ENCODE peak calls at places on chromosome 15, in six cellular contexts. One of them, this sample, is unnamed.
A peak's percentile ranks its signal among the peaks of the same experiment; 100 is the strongest.

GRCh38 chr15:51861557-51862350 is 32.3 kb downstream of the TMOD3 start:
- DNase-seq in IMR-90: no peak
- DNase-seq in body of pancreas: no peak
- DNase-seq in left lung: no peak
- DNase-seq in heart right ventricle: no peak
- DNase-seq in MM.1S: no peak
- DNase-seq in this sample: no peak

GRCh38 chr15:89847101-89847500 is 32.4 kb upstream of the ANPEP start:
- DNase-seq in IMR-90: no peak
- DNase-seq in body of pancreas: no peak
- DNase-seq in left lung: no peak
- DNase-seq in heart right ventricle: no peak
- DNase-seq in MM.1S: no peak
- DNase-seq in this sample: no peak

GRCh38 chr15:52731004-52731403 is 51.8 kb upstream of the ATOSA start:
- DNase-seq in IMR-90: no peak
- DNase-seq in body of pancreas: no peak
- DNase-seq in left lung: no peak
- DNase-seq in heart right ventricle: no peak
- DNase-seq in MM.1S: no peak
- DNase-seq in this sample: no peak

GRCh38 chr15:39056357-39056756 is 491.7 kb upstream of the RASGRP1 start:
- DNase-seq in IMR-90: no peak
- DNase-seq in body of pancreas: no peak
- DNase-seq in left lung: no peak
- DNase-seq in heart right ventricle: no peak
- DNase-seq in MM.1S: no peak
- DNase-seq in this sample: no peak

GRCh38 chr15:68561901-68562300 is 16.9 kb upstream of the CORO2B start:
- DNase-seq in IMR-90: no peak
- DNase-seq in body of pancreas: no peak
- DNase-seq in left lung: no peak
- DNase-seq in heart right ventricle: no peak
- DNase-seq in MM.1S: no peak
- DNase-seq in this sample: no peak

GRCh38 chr15:92808611-92809063 is 91.5 kb upstream of the CHD2 start:
- DNase-seq in IMR-90: peak; percentile 43
- DNase-seq in body of pancreas: peak; percentile 66
- DNase-seq in left lung: peak; percentile 87
- DNase-seq in heart right ventricle: peak; percentile 44
- DNase-seq in MM.1S: no peak
- DNase-seq in this sample: no peak

GRCh38 chr15:83709246-83709645 is 55.3 kb downstream of the ADAMTSL3 start:
- DNase-seq in IMR-90: peak; percentile 38
- DNase-seq in body of pancreas: no peak
- DNase-seq in left lung: no peak
- DNase-seq in heart right ventricle: no peak
- DNase-seq in MM.1S: no peak
- DNase-seq in this sample: no peak

GRCh38 chr15:92582206-92582605 is 73.4 kb downstream of the FAM174B start:
- DNase-seq in IMR-90: no peak
- DNase-seq in body of pancreas: no peak
- DNase-seq in left lung: no peak
- DNase-seq in heart right ventricle: no peak
- DNase-seq in MM.1S: no peak
- DNase-seq in this sample: no peak

GRCh38 chr15:50884583-50884982 is 23.9 kb upstream of the AP4E1 start:
- DNase-seq in IMR-90: peak; percentile 61
- DNase-seq in body of pancreas: no peak
- DNase-seq in left lung: no peak
- DNase-seq in heart right ventricle: no peak
- DNase-seq in MM.1S: no peak
- DNase-seq in this sample: no peak

GRCh38 chr15:31472636-31473383 is 146.2 kb downstream of the KLF13 start:
- DNase-seq in IMR-90: peak; percentile 64
- DNase-seq in body of pancreas: no peak
- DNase-seq in left lung: no peak
- DNase-seq in heart right ventricle: peak; percentile 36
- DNase-seq in MM.1S: peak; percentile 91
- DNase-seq in this sample: peak; percentile 81

GRCh38 chr15:88878720-88879184 is 16.6 kb downstream of the HAPLN3 start:
- DNase-seq in IMR-90: peak; percentile 35
- DNase-seq in body of pancreas: peak; percentile 71
- DNase-seq in left lung: peak; percentile 79
- DNase-seq in heart right ventricle: no peak
- DNase-seq in MM.1S: peak; percentile 67
- DNase-seq in this sample: no peak

GRCh38 chr15:36256258-36256825 is 323.1 kb upstream of the CDIN1 start:
- DNase-seq in IMR-90: no peak
- DNase-seq in body of pancreas: no peak
- DNase-seq in left lung: no peak
- DNase-seq in heart right ventricle: no peak
- DNase-seq in MM.1S: no peak
- DNase-seq in this sample: no peak

GRCh38 chr15:88513195-88513594 is 33.3 kb downstream of the DET1 start:
- DNase-seq in IMR-90: peak; percentile 64
- DNase-seq in body of pancreas: no peak
- DNase-seq in left lung: no peak
- DNase-seq in heart right ventricle: no peak
- DNase-seq in MM.1S: no peak
- DNase-seq in this sample: no peak

GRCh38 chr15:64279131-64279530 is 76.8 kb downstream of the CSNK1G1 start:
- DNase-seq in IMR-90: peak; percentile 49
- DNase-seq in body of pancreas: no peak
- DNase-seq in left lung: no peak
- DNase-seq in heart right ventricle: no peak
- DNase-seq in MM.1S: no peak
- DNase-seq in this sample: no peak

GRCh38 chr15:34693053-34693744 is 61.6 kb downstream of the GJD2 start:
- DNase-seq in IMR-90: peak; percentile 59
- DNase-seq in body of pancreas: no peak
- DNase-seq in left lung: no peak
- DNase-seq in heart right ventricle: no peak
- DNase-seq in MM.1S: no peak
- DNase-seq in this sample: no peak

GRCh38 chr15:100029868-100030479 is 296.7 kb upstream of the LYSMD4 start:
- DNase-seq in IMR-90: no peak
- DNase-seq in body of pancreas: peak; percentile 51
- DNase-seq in left lung: no peak
- DNase-seq in heart right ventricle: no peak
- DNase-seq in MM.1S: no peak
- DNase-seq in this sample: no peak

GRCh38 chr15:54810496-54810895 is 386.2 kb downstream of the RSL24D1 start:
- DNase-seq in IMR-90: no peak
- DNase-seq in body of pancreas: no peak
- DNase-seq in left lung: no peak
- DNase-seq in heart right ventricle: no peak
- DNase-seq in MM.1S: no peak
- DNase-seq in this sample: no peak

GRCh38 chr15:91956026-91956723 is 102.7 kb downstream of the SLCO3A1 start:
- DNase-seq in IMR-90: peak; percentile 35
- DNase-seq in body of pancreas: no peak
- DNase-seq in left lung: no peak
- DNase-seq in heart right ventricle: peak; percentile 62
- DNase-seq in MM.1S: no peak
- DNase-seq in this sample: no peak

GRCh38 chr15:71800835-71801745 is 9.3 kb upstream of the NR2E3 start:
- DNase-seq in IMR-90: peak; percentile 89
- DNase-seq in body of pancreas: peak; percentile 55
- DNase-seq in left lung: no peak
- DNase-seq in heart right ventricle: peak; percentile 40
- DNase-seq in MM.1S: peak; percentile 53
- DNase-seq in this sample: peak; percentile 21

GRCh38 chr15:43998607-43999006 is 171.8 kb downstream of the WDR76 start:
- DNase-seq in IMR-90: peak; percentile 71
- DNase-seq in body of pancreas: peak; percentile 54
- DNase-seq in left lung: no peak
- DNase-seq in heart right ventricle: peak; percentile 45
- DNase-seq in MM.1S: no peak
- DNase-seq in this sample: no peak

GRCh38 chr15:77455696-77456293 is 35.1 kb downstream of the HMG20A start:
- DNase-seq in IMR-90: peak; percentile 87
- DNase-seq in body of pancreas: no peak
- DNase-seq in left lung: no peak
- DNase-seq in heart right ventricle: peak; percentile 40
- DNase-seq in MM.1S: no peak
- DNase-seq in this sample: no peak

GRCh38 chr15:87661952-87662351 is 594.6 kb downstream of the NTRK3 start:
- DNase-seq in IMR-90: no peak
- DNase-seq in body of pancreas: no peak
- DNase-seq in left lung: no peak
- DNase-seq in heart right ventricle: no peak
- DNase-seq in MM.1S: no peak
- DNase-seq in this sample: no peak

GRCh38 chr15:60213377-60214010 is 184.3 kb downstream of the ANXA2 start:
- DNase-seq in IMR-90: no peak
- DNase-seq in body of pancreas: no peak
- DNase-seq in left lung: no peak
- DNase-seq in heart right ventricle: no peak
- DNase-seq in MM.1S: no peak
- DNase-seq in this sample: no peak

GRCh38 chr15:98580577-98580976 is 67.8 kb upstream of the IGF1R start:
- DNase-seq in IMR-90: no peak
- DNase-seq in body of pancreas: no peak
- DNase-seq in left lung: no peak
- DNase-seq in heart right ventricle: no peak
- DNase-seq in MM.1S: no peak
- DNase-seq in this sample: no peak

GRCh38 chr15:93001156-93001555 is 87.9 kb downstream of the RGMA start:
- DNase-seq in IMR-90: peak; percentile 19
- DNase-seq in body of pancreas: no peak
- DNase-seq in left lung: no peak
- DNase-seq in heart right ventricle: no peak
- DNase-seq in MM.1S: no peak
- DNase-seq in this sample: no peak

GRCh38 chr15:77870195-77871065 is 207.1 kb downstream of the TBC1D2B start:
- DNase-seq in IMR-90: peak; percentile 53
- DNase-seq in body of pancreas: peak; percentile 78
- DNase-seq in left lung: peak; percentile 61
- DNase-seq in heart right ventricle: peak; percentile 69
- DNase-seq in MM.1S: peak; percentile 61
- DNase-seq in this sample: no peak

GRCh38 chr15:83396071-83396470 is 51.1 kb upstream of the SH3GL3 start:
- DNase-seq in IMR-90: no peak
- DNase-seq in body of pancreas: no peak
- DNase-seq in left lung: no peak
- DNase-seq in heart right ventricle: no peak
- DNase-seq in MM.1S: no peak
- DNase-seq in this sample: no peak

GRCh38 chr15:35293353-35294130 is 208.4 kb upstream of the NANOGP8 start:
- DNase-seq in IMR-90: peak; percentile 71
- DNase-seq in body of pancreas: no peak
- DNase-seq in left lung: no peak
- DNase-seq in heart right ventricle: no peak
- DNase-seq in MM.1S: no peak
- DNase-seq in this sample: no peak

GRCh38 chr15:99507016-99507731 is 58.6 kb upstream of the MEF2A start:
- DNase-seq in IMR-90: peak; percentile 88
- DNase-seq in body of pancreas: peak; percentile 53
- DNase-seq in left lung: no peak
- DNase-seq in heart right ventricle: peak; percentile 82
- DNase-seq in MM.1S: no peak
- DNase-seq in this sample: no peak

GRCh38 chr15:68053001-68053400 is 1.1 kb upstream of the PIAS1 start:
- DNase-seq in IMR-90: no peak
- DNase-seq in body of pancreas: no peak
- DNase-seq in left lung: no peak
- DNase-seq in heart right ventricle: no peak
- DNase-seq in MM.1S: no peak
- DNase-seq in this sample: no peak

GRCh38 chr15:45101749-45102148 is 12.2 kb downstream of the DUOX2 start:
- DNase-seq in IMR-90: no peak
- DNase-seq in body of pancreas: no peak
- DNase-seq in left lung: no peak
- DNase-seq in heart right ventricle: no peak
- DNase-seq in MM.1S: no peak
- DNase-seq in this sample: no peak

DNA sequence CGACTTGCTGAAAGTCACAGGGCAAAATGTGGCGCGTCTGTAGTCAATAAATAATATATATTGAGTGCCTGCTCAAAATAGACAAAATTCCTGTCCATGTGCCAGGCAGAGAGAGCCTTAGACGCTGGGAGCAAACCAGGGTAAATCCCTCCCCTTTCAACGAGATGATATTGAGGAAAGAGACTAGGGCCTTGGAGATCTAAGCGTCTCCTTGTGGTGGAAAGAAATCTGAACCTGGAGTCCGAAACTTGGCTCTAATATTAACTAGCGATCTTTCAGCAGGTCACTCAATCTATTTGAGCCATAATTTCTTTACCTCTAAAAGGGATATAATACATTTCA is 348 bp upstream of the DPP8 start:
- DNase-seq in IMR-90: no peak
- DNase-seq in body of pancreas: no peak
- DNase-seq in left lung: no peak
- DNase-seq in heart right ventricle: no peak
- DNase-seq in MM.1S: no peak
- DNase-seq in this sample: no peak
- H3K4me3 ChIP-seq in IMR-90: no peak overlapping the region
- H3K4me3 ChIP-seq in body of pancreas: peak overlapping the region; percentile 100
- H3K4me3 ChIP-seq in left lung: peak overlapping the region; percentile 99
- H3K4me3 ChIP-seq in heart right ventricle: peak overlapping the region; percentile 93
- H3K4me3 ChIP-seq in MM.1S: peak overlapping the region; percentile 93
- H3K4me3 ChIP-seq in this sample: peak overlapping the region; percentile 99

DNA sequence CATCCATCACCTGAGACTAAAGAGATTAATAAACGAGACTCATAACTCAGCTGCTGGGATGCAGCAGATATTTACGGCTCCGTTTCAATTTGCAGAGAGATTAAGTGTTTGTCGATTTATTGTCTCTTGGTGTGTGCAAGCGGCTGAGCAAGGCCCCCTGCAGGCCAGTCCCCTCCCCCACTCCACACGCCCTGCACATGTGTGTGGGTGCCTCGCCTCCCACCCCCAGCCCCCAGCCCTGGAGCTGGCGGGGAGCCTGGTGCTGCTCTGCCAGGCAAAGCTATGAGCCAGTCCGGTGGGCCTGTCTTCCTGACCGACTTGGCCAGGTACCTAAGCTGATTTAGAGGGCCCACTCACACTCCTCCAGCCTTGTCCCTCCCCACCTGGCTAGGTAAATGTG is 63.0 kb downstream of the CYP11A1 start:
- DNase-seq in IMR-90: no peak
- DNase-seq in body of pancreas: no peak
- DNase-seq in left lung: peak; percentile 62
- DNase-seq in heart right ventricle: no peak
- DNase-seq in MM.1S: no peak
- DNase-seq in this sample: no peak
- TF ChIP-seq CTCF in IMR-90: no peak
- TF ChIP-seq CTCF in body of pancreas: no peak
- TF ChIP-seq CTCF in left lung: no peak
- TF ChIP-seq CTCF in heart right ventricle: no peak
- TF ChIP-seq CTCF in MM.1S: no peak
- TF ChIP-seq CTCF in this sample: no peak

GRCh38 chr15:90885432-90886290 is 1.4 kb downstream of the FES start:
- DNase-seq in IMR-90: peak; percentile 51
- DNase-seq in body of pancreas: peak; percentile 79
- DNase-seq in left lung: peak; percentile 95
- DNase-seq in heart right ventricle: peak; percentile 86
- DNase-seq in MM.1S: peak; percentile 60
- DNase-seq in this sample: peak; percentile 19
- H3K4me3 ChIP-seq in IMR-90: no peak overlapping the region
- H3K4me3 ChIP-seq in body of pancreas: no peak overlapping the region
- H3K4me3 ChIP-seq in left lung: peak overlapping the region; percentile 66
- H3K4me3 ChIP-seq in heart right ventricle: peak overlapping the region; percentile 65
- H3K4me3 ChIP-seq in MM.1S: no peak overlapping the region
- H3K4me3 ChIP-seq in this sample: no peak overlapping the region

GRCh38 chr15:85555875-85556617 is 175.6 kb downstream of the AKAP13 start:
- DNase-seq in IMR-90: no peak
- DNase-seq in body of pancreas: no peak
- DNase-seq in left lung: no peak
- DNase-seq in heart right ventricle: no peak
- DNase-seq in MM.1S: peak; percentile 11
- DNase-seq in this sample: no peak
- TF ChIP-seq CTCF in IMR-90: no peak
- TF ChIP-seq CTCF in body of pancreas: no peak
- TF ChIP-seq CTCF in left lung: no peak
- TF ChIP-seq CTCF in heart right ventricle: no peak
- TF ChIP-seq CTCF in MM.1S: no peak
- TF ChIP-seq CTCF in this sample: no peak